ENCODE peak calls at places on chromosomes 2 and 18, in eight cellular contexts. One of them, this sample, is unnamed.

GRCh38 chr2:213238753-213239591 is 45.3 kb upstream of the SPAG16 start:
- DNase-seq in hepatocyte: peak; percentile 14
- DNase-seq in breast epithelium: no peak
- DNase-seq in esophagus squamous epithelium: no peak
- DNase-seq in CD4-positive, alpha-beta T cell: no peak
- DNase-seq in heart left ventricle: no peak
- DNase-seq in upper lobe of right lung: no peak
- DNase-seq in IMR-90: peak; percentile 86
- DNase-seq in this sample: no peak

GRCh38 chr2:85583667-85584353 is 421 bp upstream of the VAMP5 start:
- DNase-seq in hepatocyte: no peak
- DNase-seq in breast epithelium: no peak
- DNase-seq in esophagus squamous epithelium: no peak
- DNase-seq in CD4-positive, alpha-beta T cell: no peak
- DNase-seq in heart left ventricle: no peak
- DNase-seq in upper lobe of right lung: no peak
- DNase-seq in IMR-90: no peak
- DNase-seq in this sample: no peak

GRCh38 chr2:240670950-240671349 is 11.7 kb downstream of the AQP12B start:
- DNase-seq in hepatocyte: no peak
- DNase-seq in breast epithelium: no peak
- DNase-seq in esophagus squamous epithelium: no peak
- DNase-seq in CD4-positive, alpha-beta T cell: no peak
- DNase-seq in heart left ventricle: no peak
- DNase-seq in upper lobe of right lung: no peak
- DNase-seq in IMR-90: no peak
- DNase-seq in this sample: no peak

GRCh38 chr2:206213514-206213845 is 53.8 kb downstream of the EEF1B2 start:
- DNase-seq in hepatocyte: no peak
- DNase-seq in breast epithelium: no peak
- DNase-seq in esophagus squamous epithelium: no peak
- DNase-seq in CD4-positive, alpha-beta T cell: no peak
- DNase-seq in heart left ventricle: no peak
- DNase-seq in upper lobe of right lung: no peak
- DNase-seq in IMR-90: no peak
- DNase-seq in this sample: no peak

GRCh38 chr2:113700186-113700841 is 56.1 kb downstream of the SLC35F5 start:
- DNase-seq in hepatocyte: no peak
- DNase-seq in breast epithelium: no peak
- DNase-seq in esophagus squamous epithelium: no peak
- DNase-seq in CD4-positive, alpha-beta T cell: peak; percentile 13
- DNase-seq in heart left ventricle: peak; percentile 40
- DNase-seq in upper lobe of right lung: peak; percentile 74
- DNase-seq in IMR-90: peak; percentile 15
- DNase-seq in this sample: peak; percentile 8

GRCh38 chr2:174602741-174603140 is 5.1 kb upstream of the WIPF1 start:
- DNase-seq in hepatocyte: no peak
- DNase-seq in breast epithelium: no peak
- DNase-seq in esophagus squamous epithelium: no peak
- DNase-seq in CD4-positive, alpha-beta T cell: no peak
- DNase-seq in heart left ventricle: no peak
- DNase-seq in upper lobe of right lung: no peak
- DNase-seq in IMR-90: no peak
- DNase-seq in this sample: no peak

GRCh38 chr2:128754246-128754724 is 435.6 kb upstream of the HS6ST1 start:
- DNase-seq in hepatocyte: no peak
- DNase-seq in breast epithelium: peak; percentile 5
- DNase-seq in esophagus squamous epithelium: no peak
- DNase-seq in CD4-positive, alpha-beta T cell: no peak
- DNase-seq in heart left ventricle: peak; percentile 63
- DNase-seq in upper lobe of right lung: no peak
- DNase-seq in IMR-90: no peak
- DNase-seq in this sample: no peak

GRCh38 chr2:113124181-113124961 is 3.0 kb upstream of the IL1RN start:
- DNase-seq in hepatocyte: no peak
- DNase-seq in breast epithelium: no peak
- DNase-seq in esophagus squamous epithelium: no peak
- DNase-seq in CD4-positive, alpha-beta T cell: no peak
- DNase-seq in heart left ventricle: no peak
- DNase-seq in upper lobe of right lung: no peak
- DNase-seq in IMR-90: peak; percentile 17
- DNase-seq in this sample: no peak

GRCh38 chr2:57842531-57842930 is 204.1 kb upstream of the VRK2 start:
- DNase-seq in hepatocyte: no peak
- DNase-seq in breast epithelium: no peak
- DNase-seq in esophagus squamous epithelium: no peak
- DNase-seq in CD4-positive, alpha-beta T cell: no peak
- DNase-seq in heart left ventricle: no peak
- DNase-seq in upper lobe of right lung: no peak
- DNase-seq in IMR-90: peak; percentile 17
- DNase-seq in this sample: no peak

GRCh38 chr2:234980476-234981187 is 28.8 kb downstream of the SH3BP4 start:
- DNase-seq in hepatocyte: peak; percentile 50
- DNase-seq in breast epithelium: no peak
- DNase-seq in esophagus squamous epithelium: no peak
- DNase-seq in CD4-positive, alpha-beta T cell: no peak
- DNase-seq in heart left ventricle: no peak
- DNase-seq in upper lobe of right lung: no peak
- DNase-seq in IMR-90: no peak
- DNase-seq in this sample: no peak

GRCh38 chr2:234985608-234986115 is 33.8 kb downstream of the SH3BP4 start:
- DNase-seq in hepatocyte: no peak
- DNase-seq in breast epithelium: no peak
- DNase-seq in esophagus squamous epithelium: no peak
- DNase-seq in CD4-positive, alpha-beta T cell: no peak
- DNase-seq in heart left ventricle: no peak
- DNase-seq in upper lobe of right lung: no peak
- DNase-seq in IMR-90: no peak
- DNase-seq in this sample: no peak

GRCh38 chr2:234982096-234982834 is 30.4 kb downstream of the SH3BP4 start:
- DNase-seq in hepatocyte: no peak
- DNase-seq in breast epithelium: no peak
- DNase-seq in esophagus squamous epithelium: no peak
- DNase-seq in CD4-positive, alpha-beta T cell: no peak
- DNase-seq in heart left ventricle: no peak
- DNase-seq in upper lobe of right lung: no peak
- DNase-seq in IMR-90: no peak
- DNase-seq in this sample: no peak

GRCh38 chr2:234981197-234982095 is 29.6 kb downstream of the SH3BP4 start:
- DNase-seq in hepatocyte: peak; percentile 87
- DNase-seq in breast epithelium: peak; percentile 68
- DNase-seq in esophagus squamous epithelium: no peak
- DNase-seq in CD4-positive, alpha-beta T cell: no peak
- DNase-seq in heart left ventricle: peak; percentile 78
- DNase-seq in upper lobe of right lung: no peak
- DNase-seq in IMR-90: peak; percentile 100
- DNase-seq in this sample: no peak

GRCh38 chr2:234983011-234983726 is 31.4 kb downstream of the SH3BP4 start:
- DNase-seq in hepatocyte: no peak
- DNase-seq in breast epithelium: no peak
- DNase-seq in esophagus squamous epithelium: no peak
- DNase-seq in CD4-positive, alpha-beta T cell: no peak
- DNase-seq in heart left ventricle: no peak
- DNase-seq in upper lobe of right lung: no peak
- DNase-seq in IMR-90: no peak
- DNase-seq in this sample: no peak
- TF ChIP-seq CTCF in hepatocyte: no peak
- TF ChIP-seq CTCF in breast epithelium: no peak
- TF ChIP-seq CTCF in esophagus squamous epithelium: no peak
- TF ChIP-seq CTCF in CD4-positive, alpha-beta T cell: no peak
- TF ChIP-seq CTCF in heart left ventricle: no peak
- TF ChIP-seq CTCF in upper lobe of right lung: no peak
- TF ChIP-seq CTCF in IMR-90: no peak
- TF ChIP-seq CTCF in this sample: no peak

GRCh38 chr2:239171643-239172042 is 229.2 kb downstream of the HDAC4 start:
- DNase-seq in hepatocyte: no peak
- DNase-seq in breast epithelium: no peak
- DNase-seq in esophagus squamous epithelium: no peak
- DNase-seq in CD4-positive, alpha-beta T cell: no peak
- DNase-seq in heart left ventricle: no peak
- DNase-seq in upper lobe of right lung: no peak
- DNase-seq in IMR-90: no peak
- DNase-seq in this sample: no peak

GRCh38 chr2:239175181-239175580 is 225.6 kb downstream of the HDAC4 start:
- DNase-seq in hepatocyte: no peak
- DNase-seq in breast epithelium: no peak
- DNase-seq in esophagus squamous epithelium: no peak
- DNase-seq in CD4-positive, alpha-beta T cell: no peak
- DNase-seq in heart left ventricle: no peak
- DNase-seq in upper lobe of right lung: peak; percentile 39
- DNase-seq in IMR-90: no peak
- DNase-seq in this sample: no peak

GRCh38 chr2:239169311-239170048 is 231.3 kb downstream of the HDAC4 start:
- DNase-seq in hepatocyte: no peak
- DNase-seq in breast epithelium: no peak
- DNase-seq in esophagus squamous epithelium: no peak
- DNase-seq in CD4-positive, alpha-beta T cell: no peak
- DNase-seq in heart left ventricle: no peak
- DNase-seq in upper lobe of right lung: peak; percentile 53
- DNase-seq in IMR-90: no peak
- DNase-seq in this sample: no peak

GRCh38 chr2:239177325-239177724 is 223.5 kb downstream of the HDAC4 start:
- DNase-seq in hepatocyte: no peak
- DNase-seq in breast epithelium: no peak
- DNase-seq in esophagus squamous epithelium: no peak
- DNase-seq in CD4-positive, alpha-beta T cell: no peak
- DNase-seq in heart left ventricle: no peak
- DNase-seq in upper lobe of right lung: no peak
- DNase-seq in IMR-90: no peak
- DNase-seq in this sample: no peak

DNA sequence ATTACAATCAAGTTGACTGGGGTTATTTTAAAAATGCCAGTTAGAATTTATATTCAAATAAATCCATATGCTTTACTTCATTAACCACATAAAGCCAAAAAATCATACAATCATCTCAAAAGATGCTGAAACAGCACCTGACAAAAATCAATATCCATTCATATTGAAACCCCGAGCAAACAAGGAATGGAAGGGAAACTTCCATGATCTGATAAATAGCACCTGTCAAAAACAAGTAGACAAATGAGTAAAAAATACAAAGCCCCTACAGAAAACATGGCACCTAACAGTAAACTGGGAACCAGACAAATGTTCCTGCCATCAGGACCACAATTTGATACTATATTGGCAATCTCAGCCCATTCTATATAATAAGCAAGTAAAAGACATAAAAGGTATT is 227.5 kb downstream of the HDAC4 start:
- DNase-seq in hepatocyte: no peak
- DNase-seq in breast epithelium: no peak
- DNase-seq in esophagus squamous epithelium: no peak
- DNase-seq in CD4-positive, alpha-beta T cell: no peak
- DNase-seq in heart left ventricle: no peak
- DNase-seq in upper lobe of right lung: no peak
- DNase-seq in IMR-90: no peak
- DNase-seq in this sample: no peak
- H3K9me3 ChIP-seq in hepatocyte: no peaks in the 10 kb centered on the region
- H3K9me3 ChIP-seq in breast epithelium: peaks cover 42% of the 10 kb centered on the region
- H3K9me3 ChIP-seq in esophagus squamous epithelium: peaks cover 5% of the 10 kb centered on the region
- H3K9me3 ChIP-seq in CD4-positive, alpha-beta T cell: peaks cover 44% of the 10 kb centered on the region
- H3K9me3 ChIP-seq in heart left ventricle: peaks cover 57% of the 10 kb centered on the region
- H3K9me3 ChIP-seq in upper lobe of right lung: peaks cover 22% of the 10 kb centered on the region
- H3K9me3 ChIP-seq in IMR-90: peaks cover 8% of the 10 kb centered on the region
- H3K9me3 ChIP-seq in this sample: peaks cover 26% of the 10 kb centered on the region

DNA sequence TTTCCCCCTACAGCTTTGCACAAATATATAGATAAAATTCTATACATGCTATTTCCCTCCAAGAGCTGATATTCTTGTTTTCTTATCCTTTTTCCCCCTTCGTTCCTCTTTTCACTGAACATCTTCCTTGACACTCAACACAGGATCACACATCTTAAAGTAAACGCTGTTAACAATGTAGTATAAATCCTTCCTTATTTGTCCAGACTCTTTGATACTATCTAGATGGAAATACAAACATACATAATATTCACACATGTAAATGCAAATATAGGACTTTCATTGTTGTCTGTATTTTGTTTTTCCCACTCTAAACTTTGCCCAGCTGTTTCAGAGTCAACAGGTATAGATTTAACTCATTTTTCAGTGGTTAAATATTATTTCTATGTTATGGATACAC is 3.0 kb upstream of the TACR1 start:
- DNase-seq in hepatocyte: no peak
- DNase-seq in breast epithelium: no peak
- DNase-seq in esophagus squamous epithelium: no peak
- DNase-seq in CD4-positive, alpha-beta T cell: no peak
- DNase-seq in heart left ventricle: no peak
- DNase-seq in upper lobe of right lung: no peak
- DNase-seq in IMR-90: no peak
- DNase-seq in this sample: no peak
- H3K27me3 ChIP-seq in hepatocyte: peaks cover 53% of the 10 kb centered on the region
- H3K27me3 ChIP-seq in breast epithelium: peaks cover 21% of the 10 kb centered on the region
- H3K27me3 ChIP-seq in esophagus squamous epithelium: peaks cover 14% of the 10 kb centered on the region
- H3K27me3 ChIP-seq in CD4-positive, alpha-beta T cell: peaks cover 53% of the 10 kb centered on the region
- H3K27me3 ChIP-seq in heart left ventricle: peaks cover 9% of the 10 kb centered on the region
- H3K27me3 ChIP-seq in upper lobe of right lung: peaks cover 44% of the 10 kb centered on the region
- H3K27me3 ChIP-seq in IMR-90: peaks cover 25% of the 10 kb centered on the region
- H3K27me3 ChIP-seq in this sample: peaks cover 15% of the 10 kb centered on the region

GRCh38 chr2:68776124-68776523 is 41.5 kb downstream of the ARHGAP25 start:
- DNase-seq in hepatocyte: no peak
- DNase-seq in breast epithelium: no peak
- DNase-seq in esophagus squamous epithelium: no peak
- DNase-seq in CD4-positive, alpha-beta T cell: no peak
- DNase-seq in heart left ventricle: no peak
- DNase-seq in upper lobe of right lung: no peak
- DNase-seq in IMR-90: no peak
- DNase-seq in this sample: no peak
- TF ChIP-seq CTCF in hepatocyte: no peak
- TF ChIP-seq CTCF in breast epithelium: no peak
- TF ChIP-seq CTCF in esophagus squamous epithelium: peak; percentile 10
- TF ChIP-seq CTCF in CD4-positive, alpha-beta T cell: no peak
- TF ChIP-seq CTCF in heart left ventricle: no peak
- TF ChIP-seq CTCF in upper lobe of right lung: no peak
- TF ChIP-seq CTCF in IMR-90: peak; percentile 15
- TF ChIP-seq CTCF in this sample: peak; percentile 27

GRCh38 chr18:35306588-35307250 is 16.7 kb upstream of the ZSCAN30 start:
- DNase-seq in hepatocyte: no peak
- DNase-seq in breast epithelium: no peak
- DNase-seq in esophagus squamous epithelium: no peak
- DNase-seq in CD4-positive, alpha-beta T cell: no peak
- DNase-seq in heart left ventricle: no peak
- DNase-seq in upper lobe of right lung: no peak
- DNase-seq in IMR-90: no peak
- DNase-seq in this sample: no peak

GRCh38 chr18:35311506-35311905 is 21.5 kb upstream of the ZSCAN30 start:
- DNase-seq in hepatocyte: no peak
- DNase-seq in breast epithelium: no peak
- DNase-seq in esophagus squamous epithelium: no peak
- DNase-seq in CD4-positive, alpha-beta T cell: no peak
- DNase-seq in heart left ventricle: no peak
- DNase-seq in upper lobe of right lung: no peak
- DNase-seq in IMR-90: peak; percentile 65
- DNase-seq in this sample: no peak
- H3K9me3 ChIP-seq in hepatocyte: peaks cover 33% of the 10 kb centered on the region
- H3K9me3 ChIP-seq in breast epithelium: peaks cover 35% of the 10 kb centered on the region
- H3K9me3 ChIP-seq in esophagus squamous epithelium: peaks cover 39% of the 10 kb centered on the region
- H3K9me3 ChIP-seq in CD4-positive, alpha-beta T cell: peaks cover 72% of the 10 kb centered on the region
- H3K9me3 ChIP-seq in heart left ventricle: peaks cover 97% of the 10 kb centered on the region
- H3K9me3 ChIP-seq in upper lobe of right lung: peaks cover 47% of the 10 kb centered on the region
- H3K9me3 ChIP-seq in IMR-90: peaks cover 41% of the 10 kb centered on the region
- H3K9me3 ChIP-seq in this sample: peaks cover 43% of the 10 kb centered on the region

GRCh38 chr2:176068037-176068832 is 15.5 kb downstream of the EVX2 start:
- DNase-seq in hepatocyte: no peak
- DNase-seq in breast epithelium: no peak
- DNase-seq in esophagus squamous epithelium: no peak
- DNase-seq in CD4-positive, alpha-beta T cell: no peak
- DNase-seq in heart left ventricle: no peak
- DNase-seq in upper lobe of right lung: no peak
- DNase-seq in IMR-90: no peak
- DNase-seq in this sample: no peak
- H3K27me3 ChIP-seq in hepatocyte: peaks cover 97% of the 10 kb centered on the region
- H3K27me3 ChIP-seq in breast epithelium: peaks cover 93% of the 10 kb centered on the region
- H3K27me3 ChIP-seq in esophagus squamous epithelium: peaks cover 57% of the 10 kb centered on the region
- H3K27me3 ChIP-seq in CD4-positive, alpha-beta T cell: peaks cover 84% of the 10 kb centered on the region
- H3K27me3 ChIP-seq in heart left ventricle: peaks cover 79% of the 10 kb centered on the region
- H3K27me3 ChIP-seq in upper lobe of right lung: peaks cover 95% of the 10 kb centered on the region
- H3K27me3 ChIP-seq in IMR-90: peaks cover 72% of the 10 kb centered on the region
- H3K27me3 ChIP-seq in this sample: peaks cover 37% of the 10 kb centered on the region

This sample was measured in CD8-positive, alpha-beta T cell.